ENCODE peak calls at places on chromosome 9, in seven cellular contexts. I is left colon; D is stimulated activated CD8-positive, alpha-beta memory T cell treated with anti-CD3 and anti-CD28 coated beads, Interleukin-2, amount 100 ng/mL, for 1 hour; T is IMR-90; F is KBM-7; U is activated naive CD4-positive, alpha-beta T cell treated with Interleukin-2 at 50 U/mL for 16 hours; B is skeletal muscle cell. K is an unnamed sample.

GRCh38 chr9:131605770-131606590 is 60.7 kb downstream of the PRRT1B start:
- DNase-seq in I (no peak), D (no peak), T (peak), F (no peak), U (no peak), B (no peak), K (no peak)

GRCh38 chr9:79013715-79014610 is 557.8 kb upstream of the TLE4 start:
- DNase-seq in I (no peak), D (no peak), T (peak), F (no peak), U (no peak), B (no peak), K (no peak)

GRCh38 chr9:137913771-137914767 is 36.5 kb downstream of the CACNA1B start:
- DNase-seq in I (no peak), D (no peak), T (no peak), F (no peak), U (no peak), B (no peak), K (no peak)

GRCh38 chr9:80899208-80899607 is 790.1 kb downstream of the TLE1 start:
- DNase-seq in I (no peak), D (no peak), T (peak), F (no peak), U (no peak), B (peak), K (no peak)

GRCh38 chr9:127403507-127404192 is 6.7 kb downstream of the SLC2A8 start:
- DNase-seq in I (no peak), D (no peak), T (no peak), F (no peak), U (no peak), B (no peak), K (no peak)

GRCh38 chr9:14924821-14925220 is 14.6 kb upstream of the FREM1 start:
- DNase-seq in I (no peak), D (no peak), T (peak), F (no peak), U (no peak), B (peak), K (no peak)

GRCh38 chr9:36029765-36030528 is 6.8 kb upstream of the RECK start:
- DNase-seq in I (no peak), D (no peak), T (peak), F (no peak), U (no peak), B (peak), K (no peak)

GRCh38 chr9:137168907-137169763 is 716 bp downstream of the LRRC26 start:
- DNase-seq in I (no peak), D (no peak), T (peak), F (peak), U (no peak), B (no peak), K (no peak)

GRCh38 chr9:133968966-133969617 is 23.0 kb downstream of the VAV2 start:
- DNase-seq in I (no peak), D (no peak), T (no peak), F (no peak), U (no peak), B (no peak), K (no peak)

GRCh38 chr9:109794361-109795012 is 14.5 kb downstream of the PALM2AKAP2 start:
- DNase-seq in I (no peak), D (no peak), T (peak), F (no peak), U (no peak), B (no peak), K (no peak)

GRCh38 chr9:105187781-105188180 is 56.7 kb upstream of the SLC44A1 start:
- DNase-seq in I (no peak), D (no peak), T (peak), F (no peak), U (no peak), B (peak), K (no peak)

GRCh38 chr9:534886-535285 is 306.6 kb upstream of the DMRT1 start:
- DNase-seq in I (peak), D (no peak), T (no peak), F (no peak), U (no peak), B (no peak), K (no peak)

GRCh38 chr9:111427186-111427585 is 57.0 kb downstream of the ECPAS start:
- DNase-seq in I (no peak), D (no peak), T (peak), F (no peak), U (no peak), B (peak), K (no peak)

GRCh38 chr9:134987906-134988700 is 70.4 kb upstream of the FCN1 start:
- DNase-seq in I (no peak), D (no peak), T (no peak), F (no peak), U (no peak), B (no peak), K (no peak)

GRCh38 chr9:79185866-79186265 is 385.9 kb upstream of the TLE4 start:
- DNase-seq in I (no peak), D (no peak), T (peak), F (no peak), U (no peak), B (peak), K (no peak)

GRCh38 chr9:68546596-68547390 is 6.1 kb upstream of the TMEM252 start:
- DNase-seq in I (no peak), D (no peak), T (no peak), F (peak), U (no peak), B (no peak), K (no peak)

GRCh38 chr9:136372561-136373299 is 739 bp downstream of the CARD9 start:
- DNase-seq in I (peak), D (no peak), T (peak), F (peak), U (no peak), B (peak), K (peak)

GRCh38 chr9:133738039-133738805 is at the start of gene SARDH:
- DNase-seq in I (no peak), D (no peak), T (peak), F (peak), U (peak), B (no peak), K (peak)

GRCh38 chr9:91784673-91785402 is 165.2 kb downstream of the ROR2 start:
- DNase-seq in I (no peak), D (no peak), T (no peak), F (no peak), U (no peak), B (no peak), K (no peak)

GRCh38 chr9:18478517-18479361 is 4.8 kb downstream of the ADAMTSL1 start:
- DNase-seq in I (no peak), D (no peak), T (peak), F (no peak), U (no peak), B (peak), K (no peak)

GRCh38 chr9:34185778-34186551 is 7.1 kb downstream of the UBAP1 start:
- DNase-seq in I (no peak), D (no peak), T (peak), F (peak), U (no peak), B (peak), K (no peak)

GRCh38 chr9:79672891-79673290 is 101.1 kb downstream of the TLE4 start:
- DNase-seq in I (no peak), D (no peak), T (no peak), F (no peak), U (no peak), B (no peak), K (no peak)

GRCh38 chr9:15101046-15101445 is 190.8 kb upstream of the FREM1 start:
- DNase-seq in I (no peak), D (no peak), T (peak), F (no peak), U (no peak), B (peak), K (no peak)

GRCh38 chr9:107462691-107463090 is 26.9 kb downstream of the KLF4 start:
- DNase-seq in I (no peak), D (no peak), T (no peak), F (no peak), U (no peak), B (no peak), K (no peak)

GRCh38 chr9:129415954-129416651 is 204.8 kb downstream of the C9orf50 start:
- DNase-seq in I (no peak), D (no peak), T (no peak), F (no peak), U (no peak), B (no peak), K (no peak)

GRCh38 chr9:99748690-99749089 is 73.0 kb upstream of the NR4A3 start:
- DNase-seq in I (no peak), D (no peak), T (no peak), F (no peak), U (no peak), B (no peak), K (no peak)

GRCh38 chr9:100492952-100493351 is 20.0 kb downstream of the TMEFF1 start:
- DNase-seq in I (no peak), D (no peak), T (peak), F (peak), U (no peak), B (peak), K (no peak)

GRCh38 chr9:37902804-37903580 is 935 bp downstream of the SLC25A51 start:
- DNase-seq in I (no peak), D (no peak), T (peak), F (no peak), U (no peak), B (no peak), K (no peak)

GRCh38 chr9:89714316-89714715 is 109.5 kb downstream of the GADD45G start:
- DNase-seq in I (no peak), D (no peak), T (no peak), F (no peak), U (no peak), B (no peak), K (no peak)